ENCODE peak calls at places on chromosome 19, in nine cellular contexts. H, G, Z, W, Y, E, M, D and R are unnamed samples.

GRCh38 chr19:54136086-54136863 is 1.3 kb upstream of the CNOT3 start:
- DNase-seq in H (no peak), G (peak; percentile 14), Z (peak; percentile 50), W (peak; percentile 34), Y (no peak), E (no peak), M (no peak), D (no peak), R (no peak)

GRCh38 chr19:54133312-54133956 is 4.1 kb upstream of the CNOT3 start:
- DNase-seq in H (no peak), G (no peak), Z (no peak), W (no peak), Y (no peak), E (no peak), M (peak; percentile 74), D (no peak), R (peak; percentile 60)

GRCh38 chr19:30077851-30078355 is 135.9 kb downstream of the URI1 start:
- DNase-seq in H (no peak), G (no peak), Z (peak; percentile 18), W (no peak), Y (no peak), E (no peak), M (no peak), D (no peak), R (no peak)

GRCh38 chr19:6667114-6667627 is 2.8 kb downstream of the TNFSF14 start:
- DNase-seq in H (no peak), G (no peak), Z (no peak), W (no peak), Y (no peak), E (no peak), M (no peak), D (no peak), R (no peak)

GRCh38 chr19:18804643-18805042 is 13.5 kb upstream of the COMP start:
- DNase-seq in H (no peak), G (no peak), Z (no peak), W (no peak), Y (no peak), E (no peak), M (no peak), D (no peak), R (no peak)

GRCh38 chr19:42433503-42434260 is 6.5 kb upstream of the LIPE start:
- DNase-seq in H (peak; percentile 48), G (peak; percentile 68), Z (no peak), W (peak; percentile 53), Y (peak; percentile 71), E (peak; percentile 76), M (no peak), D (peak; percentile 55), R (peak; percentile 17)

GRCh38 chr19:55232284-55232597 is 3.7 kb upstream of the TMEM86B start:
- DNase-seq in H (no peak), G (no peak), Z (no peak), W (no peak), Y (no peak), E (no peak), M (no peak), D (no peak), R (no peak)

GRCh38 chr19:36916991-36917390 is 859 bp downstream of the ZNF568 start:
- DNase-seq in H (no peak), G (peak; percentile 55), Z (peak; percentile 58), W (peak; percentile 68), Y (peak; percentile 7), E (no peak), M (peak; percentile 2), D (no peak), R (peak; percentile 15)

GRCh38 chr19:44985445-44985844 is 15.8 kb upstream of the RELB start:
- DNase-seq in H (no peak), G (no peak), Z (no peak), W (no peak), Y (no peak), E (no peak), M (no peak), D (no peak), R (no peak)

GRCh38 chr19:38691938-38692457 is 44.5 kb downstream of the ACTN4 start:
- DNase-seq in H (peak; percentile 39), G (peak; percentile 96), Z (peak; percentile 89), W (peak; percentile 98), Y (no peak), E (no peak), M (peak; percentile 98), D (no peak), R (peak; percentile 31)

GRCh38 chr19:21610341-21610740 is 104.9 kb downstream of the ZNF429 start:
- DNase-seq in H (no peak), G (no peak), Z (no peak), W (no peak), Y (no peak), E (no peak), M (no peak), D (no peak), R (no peak)

GRCh38 chr19:53034948-53035675 is 9.4 kb upstream of the ERVV-2 start:
- DNase-seq in H (no peak), G (no peak), Z (no peak), W (peak; percentile 3), Y (no peak), E (no peak), M (no peak), D (no peak), R (no peak)

GRCh38 chr19:1468274-1469199 is 10.5 kb downstream of the C19orf25 start:
- DNase-seq in H (no peak), G (peak; percentile 26), Z (no peak), W (peak; percentile 61), Y (no peak), E (no peak), M (no peak), D (no peak), R (peak; percentile 19)

GRCh38 chr19:28020631-28021315 is 1192.2 kb downstream of the UQCRFS1 start:
- DNase-seq in H (no peak), G (no peak), Z (no peak), W (no peak), Y (no peak), E (no peak), M (no peak), D (no peak), R (no peak)

GRCh38 chr19:11577451-11578341 is at the start of gene ACP5:
- DNase-seq in H (no peak), G (no peak), Z (peak; percentile 35), W (no peak), Y (no peak), E (no peak), M (peak; percentile 32), D (no peak), R (no peak)

GRCh38 chr19:11293468-11294389 is 2.2 kb upstream of the TSPAN16 start:
- DNase-seq in H (peak; percentile 78), G (peak; percentile 88), Z (peak; percentile 96), W (peak; percentile 86), Y (peak; percentile 69), E (peak; percentile 90), M (peak; percentile 90), D (peak; percentile 71), R (peak; percentile 93)

GRCh38 chr19:48702701-48703100 is 6.9 kb downstream of the FUT2 start:
- DNase-seq in H (no peak), G (no peak), Z (no peak), W (no peak), Y (no peak), E (no peak), M (no peak), D (no peak), R (no peak)

GRCh38 chr19:58038688-58039204 is 4.9 kb downstream of the ZSCAN1 start:
- DNase-seq in H (no peak), G (no peak), Z (no peak), W (peak; percentile 5), Y (no peak), E (no peak), M (no peak), D (no peak), R (no peak)

GRCh38 chr19:46441775-46442332 is 13.1 kb upstream of the PNMA8C start:
- DNase-seq in H (no peak), G (no peak), Z (no peak), W (no peak), Y (no peak), E (no peak), M (no peak), D (no peak), R (no peak)

GRCh38 chr19:4310247-4311121 is 6.1 kb downstream of the FSD1 start:
- DNase-seq in H (no peak), G (no peak), Z (peak; percentile 88), W (no peak), Y (no peak), E (no peak), M (peak; percentile 48), D (no peak), R (no peak)

GRCh38 chr19:45152504-45153338 is 8.1 kb downstream of the NKPD1 start:
- DNase-seq in H (peak; percentile 23), G (peak; percentile 50), Z (peak; percentile 80), W (peak; percentile 66), Y (peak; percentile 65), E (no peak), M (no peak), D (peak; percentile 45), R (no peak)

GRCh38 chr19:7004313-7004931 is 16.8 kb downstream of the MBD3L2B start:
- DNase-seq in H (no peak), G (peak; percentile 46), Z (no peak), W (peak; percentile 66), Y (peak; percentile 27), E (no peak), M (peak; percentile 21), D (no peak), R (peak; percentile 6)

GRCh38 chr19:50721441-50722137 is 1.6 kb upstream of the CLEC11A start:
- DNase-seq in H (no peak), G (no peak), Z (no peak), W (no peak), Y (no peak), E (no peak), M (peak; percentile 11), D (no peak), R (no peak)